ENCODE peak calls at places on chromosomes 16 and 17, in ten cellular contexts. C is omental fat pad, J is WTC11, S is ovary, W is endothelial cell, O is GM13977, Q is testis, Y is neural crest cell, P is heart right ventricle, M is mucosa of descending colon. L is an unnamed sample.

GRCh38 chr17:28031174-28031573 is 11.3 kb upstream of the NLK start:
- DNase-seq in C (no peak), J (no peak), S (no peak), W (no peak), O (no peak), Q (no peak), Y (no peak), P (no peak), M (no peak), L (no peak)

GRCh38 chr17:79755591-79755990 is 22.4 kb upstream of the CBX2 start:
- DNase-seq in C (no peak), J (no peak), S (no peak), W (no peak), O (no peak), Q (no peak), Y (no peak), P (no peak), M (no peak), L (no peak)

GRCh38 chr17:44947461-44948314 is at the start of gene KIF18B:
- DNase-seq in C (peak; percentile 81), J (peak; percentile 89), S (peak; percentile 83), W (peak; percentile 83), O (peak; percentile 98), Q (peak; percentile 95), Y (peak; percentile 88), P (peak; percentile 91), M (peak; percentile 93), L (peak; percentile 94)

GRCh38 chr16:31089199-31089598 is 456 bp upstream of the PRSS53 start:
- DNase-seq in C (no peak), J (no peak), S (no peak), W (no peak), O (no peak), Q (no peak), Y (no peak), P (no peak), M (no peak), L (no peak)

GRCh38 chr17:5121186-5121841 is 5.5 kb downstream of the USP6 start:
- DNase-seq in C (no peak), J (no peak), S (peak; percentile 5), W (no peak), O (no peak), Q (peak; percentile 7), Y (no peak), P (no peak), M (no peak), L (peak; percentile 65)

GRCh38 chr16:77946834-77947233 is 75.5 kb upstream of the CLEC3A start:
- DNase-seq in C (no peak), J (no peak), S (no peak), W (no peak), O (no peak), Q (no peak), Y (no peak), P (no peak), M (no peak), L (no peak)

GRCh38 chr17:42387663-42388380 is 420 bp downstream of the STAT3 start:
- DNase-seq in C (no peak), J (peak; percentile 59), S (peak; percentile 50), W (peak; percentile 38), O (no peak), Q (no peak), Y (peak; percentile 36), P (peak; percentile 36), M (peak; percentile 59), L (peak; percentile 85)

GRCh38 chr17:38559025-38559879 is 46.5 kb downstream of the SRCIN1 start:
- DNase-seq in C (peak; percentile 76), J (peak; percentile 98), S (peak; percentile 94), W (peak; percentile 56), O (peak; percentile 96), Q (peak; percentile 67), Y (peak; percentile 56), P (peak; percentile 71), M (peak; percentile 93), L (no peak)

GRCh38 chr16:12059216-12059769 is 82.8 kb downstream of the SNX29 start:
- DNase-seq in C (no peak), J (no peak), S (no peak), W (no peak), O (no peak), Q (peak; percentile 72), Y (no peak), P (peak; percentile 33), M (no peak), L (no peak)

GRCh38 chr17:75105269-75106080 is 4.3 kb upstream of the ARMC7 start:
- DNase-seq in C (no peak), J (peak; percentile 80), S (no peak), W (peak; percentile 83), O (peak; percentile 71), Q (peak; percentile 55), Y (no peak), P (no peak), M (peak; percentile 80), L (no peak)

GRCh38 chr17:57544834-57545463 is 200.2 kb downstream of the CCDC182 start:
- DNase-seq in C (no peak), J (no peak), S (no peak), W (no peak), O (no peak), Q (no peak), Y (no peak), P (no peak), M (no peak), L (no peak)
- TF ChIP-seq CTCF in C (no peak), J (no peak), S (no peak), W (no peak), O (no peak), Q (no peak), Y (no peak), P (no peak), M (no peak), L (no peak)

GRCh38 chr17:82241183-82241925 is 12.5 kb downstream of the SLC16A3 start:
- DNase-seq in C (peak; percentile 78), J (no peak), S (peak; percentile 70), W (no peak), O (no peak), Q (no peak), Y (no peak), P (peak; percentile 76), M (peak; percentile 63), L (no peak)

GRCh38 chr17:82240506-82241182 is 11.8 kb downstream of the SLC16A3 start:
- DNase-seq in C (no peak), J (no peak), S (no peak), W (no peak), O (no peak), Q (no peak), Y (no peak), P (no peak), M (no peak), L (no peak)

GRCh38 chr17:82242977-82243647 is 14.3 kb downstream of the SLC16A3 start:
- DNase-seq in C (peak; percentile 66), J (no peak), S (peak; percentile 90), W (no peak), O (no peak), Q (peak; percentile 87), Y (no peak), P (peak; percentile 67), M (peak; percentile 61), L (no peak)

GRCh38 chr17:82242698-82242976 is 13.8 kb downstream of the SLC16A3 start:
- DNase-seq in C (no peak), J (no peak), S (no peak), W (no peak), O (no peak), Q (no peak), Y (no peak), P (no peak), M (no peak), L (no peak)

GRCh38 chr17:82241926-82242697 is 13.3 kb downstream of the SLC16A3 start:
- DNase-seq in C (no peak), J (no peak), S (no peak), W (no peak), O (no peak), Q (peak; percentile 84), Y (no peak), P (no peak), M (no peak), L (no peak)
- TF ChIP-seq CTCF in C (no peak), J (no peak), S (no peak), W (no peak), O (no peak), Q (no peak), Y (no peak), P (no peak), M (no peak), L (no peak)

GRCh38 chr16:3461120-3461519 is 17.6 kb downstream of the NAA60 start:
- DNase-seq in C (no peak), J (no peak), S (no peak), W (no peak), O (no peak), Q (no peak), Y (no peak), P (no peak), M (no peak), L (no peak)
- TF ChIP-seq CTCF in C (no peak), J (no peak), S (no peak), W (no peak), O (peak; percentile 50), Q (no peak), Y (no peak), P (no peak), M (no peak), L (no peak)

DNA sequence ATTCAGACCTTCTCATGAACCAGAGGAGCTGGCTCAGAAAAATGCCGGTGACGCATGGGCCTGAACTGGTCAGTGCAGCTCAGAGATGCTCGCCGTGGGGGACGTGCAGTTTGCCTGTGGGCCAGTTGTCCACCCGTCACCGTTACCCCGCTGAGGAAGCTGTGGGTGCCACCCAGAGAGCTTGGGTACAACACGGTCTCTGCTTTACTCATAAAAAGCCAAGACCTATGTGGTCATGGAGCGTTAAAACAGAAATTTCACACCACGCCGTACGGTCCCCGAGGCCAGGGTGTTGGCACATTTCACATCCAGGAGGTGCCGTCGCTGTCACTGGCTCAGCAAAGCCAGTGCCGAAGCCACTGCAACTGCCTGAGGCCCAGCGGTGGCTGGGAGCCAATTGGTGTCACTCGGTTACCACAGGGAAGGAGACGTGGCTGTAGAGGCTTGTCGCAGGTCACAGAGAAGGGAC is 120.9 kb downstream of the METRNL start:
- DNase-seq in C (peak; percentile 35), J (peak; percentile 6), S (peak; percentile 41), W (peak; percentile 1), O (no peak), Q (peak; percentile 61), Y (no peak), P (peak; percentile 59), M (peak; percentile 51), L (no peak)
- TF ChIP-seq CTCF in C (no peak), J (no peak), S (no peak), W (no peak), O (no peak), Q (no peak), Y (no peak), P (no peak), M (no peak), L (no peak)

DNA sequence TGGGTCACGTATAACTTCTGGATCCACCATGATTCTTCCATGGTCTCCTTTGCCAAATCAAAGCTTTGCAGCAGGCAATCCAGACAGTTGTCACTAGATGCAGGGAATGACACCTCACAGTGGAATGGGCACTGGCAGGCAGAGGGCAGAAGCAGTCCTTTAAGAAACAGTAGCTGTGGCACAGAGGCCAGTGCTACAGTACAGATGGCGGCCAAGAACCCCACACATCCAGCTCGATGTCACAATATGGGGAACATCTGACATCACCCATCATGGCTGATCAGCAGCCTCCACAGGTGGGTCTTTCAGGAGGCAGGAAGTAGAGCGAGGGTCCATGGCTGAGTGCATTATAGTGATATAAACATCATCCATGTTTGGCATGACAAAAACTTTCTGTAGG is 18.8 kb upstream of the ERN1 start:
- DNase-seq in C (no peak), J (no peak), S (no peak), W (no peak), O (no peak), Q (peak; percentile 34), Y (no peak), P (peak; percentile 45), M (no peak), L (peak; percentile 76)
- TF ChIP-seq CTCF in C (no peak), J (no peak), S (no peak), W (no peak), O (peak; percentile 22), Q (no peak), Y (no peak), P (peak; percentile 22), M (no peak), L (peak; percentile 40)

L was measured in osteocyte.